ENCODE peak calls at places on chromosome 12, in six cellular contexts. J is Panc1, K is HCT116, H is cardiac muscle cell, A is psoas muscle, R is stomach. D is an unnamed sample.

GRCh38 chr12:42477931-42478330 is 111.6 kb downstream of the PRICKLE1 start:
- DNase-seq in A (no peak), H (no peak), J (no peak), K (no peak), R (no peak), D (no peak)

GRCh38 chr12:100859063-100859627 is 64.6 kb downstream of the ANO4 start:
- DNase-seq in J (no peak), K (no peak), A (no peak), R (no peak), H (no peak), D (no peak)

GRCh38 chr12:84305144-84305543 is 607.5 kb downstream of the SLC6A15 start:
- DNase-seq in J (no peak), K (no peak), H (no peak), A (no peak), R (no peak), D (no peak)

GRCh38 chr12:6829532-6830220 is 1.5 kb downstream of the P3H3 start:
- DNase-seq in K (peak; percentile 63), R (no peak), A (no peak), J (no peak), H (peak; percentile 54), D (no peak)

GRCh38 chr12:111803038-111803626 is 36.4 kb downstream of the ALDH2 start:
- DNase-seq in R (no peak), H (no peak), A (no peak), K (no peak), J (no peak), D (no peak)

GRCh38 chr12:20024194-20024593 is 344.1 kb upstream of the PDE3A start:
- DNase-seq in K (no peak), J (no peak), R (no peak), A (no peak), H (no peak), D (no peak)

GRCh38 chr12:84356224-84356623 is 556.4 kb downstream of the SLC6A15 start:
- DNase-seq in A (no peak), R (no peak), H (no peak), J (no peak), K (no peak), D (no peak)

GRCh38 chr12:45327823-45328383 is 112.0 kb downstream of the ANO6 start:
- DNase-seq in A (no peak), K (no peak), H (no peak), J (no peak), R (no peak), D (no peak)

GRCh38 chr12:100753837-100754236 is 40.7 kb upstream of the ANO4 start:
- DNase-seq in A (no peak), R (no peak), K (no peak), J (no peak), H (no peak), D (no peak)

GRCh38 chr12:52688481-52688880 is 8.3 kb upstream of the KRT1 start:
- DNase-seq in J (no peak), H (no peak), R (no peak), A (no peak), K (no peak), D (no peak)

GRCh38 chr12:64669270-64669842 is 59.1 kb downstream of the RASSF3 start:
- DNase-seq in K (no peak), A (peak; percentile 25), H (peak; percentile 62), J (no peak), R (peak; percentile 73), D (no peak)
- H3K4me3 ChIP-seq in K (no peak overlapping the region), A (peak overlapping the region; percentile 15), H (no peak overlapping the region), J (peak overlapping the region; percentile 29), R (peak overlapping the region; percentile 27), D (no peak overlapping the region)

DNA sequence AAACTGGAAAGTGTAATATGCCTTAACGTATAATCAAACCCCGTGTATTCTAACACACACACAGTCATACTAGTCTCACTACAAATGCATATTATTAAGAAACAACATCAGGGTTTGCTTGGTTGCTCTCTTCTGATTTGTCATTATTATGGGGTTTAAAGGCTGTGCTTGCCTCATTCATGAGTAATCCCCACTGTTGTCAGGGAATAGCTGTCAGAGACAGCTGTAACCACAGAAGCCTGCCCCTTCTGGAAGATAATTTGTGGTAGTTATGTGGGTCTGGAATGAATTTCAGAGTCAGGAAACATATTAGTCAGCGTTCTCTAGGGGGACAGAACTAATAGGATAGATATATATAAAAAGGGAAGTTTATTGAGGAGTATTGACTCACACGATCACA is 456.9 kb upstream of the TMEM132C start:
- DNase-seq in A (no peak), J (no peak), K (no peak), R (no peak), H (no peak), D (peak; percentile 95)
- TF ChIP-seq CTCF in A (no peak), J (no peak), K (no peak), R (no peak), H (no peak), D (peak; percentile 8)

GRCh38 chr12:946656-947055 is 2.8 kb downstream of the RAD52 start:
- DNase-seq in J (no peak), K (no peak), A (no peak), H (no peak), R (no peak), D (no peak)
- H3K4me3 ChIP-seq in J (no peak overlapping the region), K (no peak overlapping the region), A (no peak overlapping the region), H (no peak overlapping the region), R (no peak overlapping the region), D (no peak overlapping the region)

GRCh38 chr12:14239350-14239934 is 126.0 kb upstream of the ATF7IP start:
- DNase-seq in J (no peak), R (no peak), H (peak; percentile 69), K (no peak), A (peak; percentile 16), D (no peak)
- TF ChIP-seq CTCF in J (peak; percentile 26), R (no peak), H (no peak), K (no peak), A (no peak), D (peak; percentile 28)

GRCh38 chr12:130835436-130835835 is 3.6 kb downstream of the STX2 start:
- DNase-seq in R (no peak), K (no peak), H (no peak), J (no peak), A (no peak), D (no peak)

GRCh38 chr12:130838284-130838950 is 633 bp downstream of the STX2 start:
- DNase-seq in J (no peak), H (peak; percentile 56), K (no peak), A (peak; percentile 42), R (peak; percentile 38), D (no peak)

GRCh38 chr12:130835011-130835410 is 4.0 kb downstream of the STX2 start:
- DNase-seq in A (no peak), J (no peak), H (no peak), R (no peak), K (no peak), D (no peak)

GRCh38 chr12:130838951-130839769 is at the start of gene STX2:
- DNase-seq in J (peak; percentile 62), A (peak; percentile 88), H (peak; percentile 89), K (peak; percentile 54), R (peak; percentile 88), D (peak; percentile 24)

DNA sequence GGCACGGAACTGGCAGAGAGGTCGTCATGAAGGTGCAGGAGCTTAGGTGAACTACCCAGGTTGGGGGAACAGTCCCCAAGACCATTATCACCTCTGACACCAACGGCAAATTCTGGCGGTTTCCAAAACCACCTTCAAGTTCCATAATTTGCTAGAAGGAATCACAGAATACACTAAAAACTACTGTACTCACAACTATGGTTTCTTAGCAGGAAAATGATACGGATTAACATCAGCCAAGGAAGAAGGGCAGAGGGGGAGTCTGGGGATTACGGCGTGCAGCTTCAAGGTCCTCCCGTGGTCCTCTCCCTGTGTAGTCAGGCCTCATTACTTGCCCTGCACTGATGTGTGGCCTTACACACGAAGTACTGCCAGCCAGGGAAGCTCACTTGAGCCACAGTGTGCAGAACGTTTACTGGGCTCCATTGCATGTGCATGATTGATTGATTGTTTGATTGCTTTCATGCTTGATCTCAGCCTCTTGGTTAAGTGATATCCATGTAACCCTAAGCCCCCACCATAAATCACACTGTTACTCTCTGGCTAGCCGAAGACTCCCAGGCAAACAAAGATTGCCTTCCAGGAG is 813 bp upstream of the STX2 start:
- DNase-seq in A (no peak), J (no peak), H (no peak), R (no peak), K (no peak), D (no peak)
- H3K4me3 ChIP-seq in A (peak overlapping the region; percentile 77), J (peak overlapping the region; percentile 75), H (no peak overlapping the region), R (peak overlapping the region; percentile 91), K (peak overlapping the region; percentile 46), D (peak overlapping the region; percentile 83)

D was measured in astrocyte of the cerebellum.